ENCODE peak calls at places on chromosome 14, in four cellular contexts. A is germinal center, Q is tibial artery, M is pons. E is an unnamed sample.

GRCh38 chr14:101732128-101732527 is 29.4 kb upstream of the PPP2R5C start:
- DNase-seq in A (no peak), Q (no peak), M (no peak), E (no peak)

GRCh38 chr14:47044841-47045240 is 393.3 kb upstream of the RPL10L start:
- DNase-seq in A (no peak), Q (no peak), M (peak; percentile 28), E (no peak)

GRCh38 chr14:68786491-68787234 is 6.2 kb downstream of the ZFP36L1 start:
- DNase-seq in A (peak; percentile 33), Q (no peak), M (peak; percentile 57), E (no peak)

GRCh38 chr14:56422703-56423213 is 156.8 kb upstream of the TMEM260 start:
- DNase-seq in A (peak; percentile 38), Q (peak; percentile 74), M (peak; percentile 82), E (no peak)

GRCh38 chr14:92456215-92457017 is 57.2 kb upstream of the RIN3 start:
- DNase-seq in A (no peak), Q (no peak), M (peak; percentile 49), E (no peak)

GRCh38 chr14:52950410-52950897 is 396 bp downstream of the FERMT2 start:
- DNase-seq in A (no peak), Q (peak; percentile 80), M (peak; percentile 70), E (peak; percentile 6)

GRCh38 chr14:106378191-106378590 is 851.8 kb downstream of the TMEM121 start:
- DNase-seq in A (peak; percentile 44), Q (no peak), M (no peak), E (peak; percentile 43)

GRCh38 chr14:91336093-91336450 is 81.5 kb downstream of the CCDC88C start:
- DNase-seq in A (no peak), Q (no peak), M (no peak), E (no peak)

GRCh38 chr14:104143071-104143470 is 4.7 kb downstream of the KIF26A start:
- DNase-seq in A (no peak), Q (peak; percentile 50), M (no peak), E (no peak)

GRCh38 chr14:33777651-33778050 is 173.2 kb downstream of the EGLN3 start:
- DNase-seq in A (no peak), Q (no peak), M (no peak), E (no peak)

GRCh38 chr14:76763362-76764041 is 2.2 kb downstream of the VASH1 start:
- DNase-seq in A (no peak), Q (peak; percentile 7), M (peak; percentile 94), E (no peak)

GRCh38 chr14:20247651-20248246 is 8.7 kb downstream of the OR11H4 start:
- DNase-seq in A (no peak), Q (no peak), M (no peak), E (no peak)

GRCh38 chr14:87059060-87059827 is 933.7 kb downstream of the GALC start:
- DNase-seq in A (no peak), Q (no peak), M (no peak), E (no peak)

GRCh38 chr14:34649344-34649743 is 19.4 kb upstream of the SNX6 start:
- DNase-seq in A (no peak), Q (no peak), M (no peak), E (no peak)

GRCh38 chr14:68792830-68793733 is at the start of gene ZFP36L1:
- DNase-seq in A (peak; percentile 92), Q (peak; percentile 96), M (peak; percentile 88), E (peak; percentile 91)

E was measured in naive B cell.